ENCODE peak calls at places on chromosomes 2 and 18, in six cellular contexts. M is GM12878, H is tibial artery, I is endodermal cell, Q is uterus, F is substantia nigra. O is an unnamed sample.

GRCh38 chr18:78814321-78814720 is 165.3 kb upstream of the SALL3 start:
- DNase-seq in H (peak), F (no peak), I (no peak), M (no peak), Q (no peak), O (no peak)

GRCh38 chr2:39499336-39499735 is 62.3 kb upstream of the MAP4K3 start:
- DNase-seq in Q (no peak), F (no peak), M (no peak), I (no peak), H (no peak), O (no peak)

GRCh38 chr2:160613466-160614153 is 120.0 kb upstream of the RBMS1 start:
- DNase-seq in F (no peak), M (no peak), I (no peak), Q (no peak), H (no peak), O (peak)

GRCh38 chr2:107108556-107108955 is 222.6 kb upstream of the ST6GAL2 start:
- DNase-seq in Q (no peak), I (no peak), H (no peak), F (no peak), M (no peak), O (no peak)

GRCh38 chr2:24830786-24831185 is 37.6 kb downstream of the CENPO start:
- DNase-seq in F (no peak), M (no peak), I (no peak), Q (no peak), H (peak), O (no peak)

GRCh38 chr2:152615177-152615576 is 102.1 kb downstream of the PRPF40A start:
- DNase-seq in Q (no peak), F (no peak), H (no peak), M (no peak), I (no peak), O (no peak)

GRCh38 chr2:215811409-215812355 is 201.7 kb downstream of the MREG start:
- DNase-seq in I (no peak), M (peak), Q (no peak), H (no peak), F (no peak), O (no peak)

GRCh38 chr2:127059559-127059958 is 47.4 kb downstream of the BIN1 start:
- DNase-seq in Q (no peak), F (no peak), H (no peak), M (no peak), I (no peak), O (no peak)

GRCh38 chr2:219386532-219387280 is 1.0 kb downstream of the DNPEP start:
- DNase-seq in Q (no peak), F (no peak), M (no peak), H (no peak), I (no peak), O (no peak)

GRCh38 chr2:188628989-188629889 is 337.6 kb downstream of the GULP1 start:
- DNase-seq in I (no peak), F (no peak), Q (no peak), H (no peak), M (no peak), O (peak)

GRCh38 chr2:127015106-127015910 is 91.6 kb downstream of the BIN1 start:
- DNase-seq in F (no peak), Q (no peak), H (no peak), M (no peak), I (no peak), O (no peak)

GRCh38 chr2:39306626-39307025 is 62.9 kb upstream of the CDKL4 start:
- DNase-seq in F (no peak), Q (no peak), I (no peak), H (no peak), M (no peak), O (no peak)

GRCh38 chr2:186422226-186422625 is 63.8 kb upstream of the ZC3H15 start:
- DNase-seq in I (no peak), Q (peak), M (no peak), H (peak), F (no peak), O (peak)

GRCh38 chr2:48952614-48953013 is 197.1 kb upstream of the LHCGR start:
- DNase-seq in M (no peak), Q (no peak), F (no peak), H (no peak), I (no peak), O (no peak)

GRCh38 chr2:189164732-189165131 is 14.8 kb downstream of the COL5A2 start:
- DNase-seq in M (no peak), F (no peak), H (no peak), Q (peak), I (no peak), O (no peak)

GRCh38 chr2:68849579-68850030 is 21.6 kb downstream of the BMP10 start:
- DNase-seq in M (no peak), F (no peak), I (no peak), Q (no peak), H (no peak), O (no peak)

GRCh38 chr2:223654384-223654915 is 52.3 kb upstream of the SCG2 start:
- DNase-seq in H (no peak), I (no peak), M (no peak), Q (no peak), F (no peak), O (no peak)

GRCh38 chr2:217523246-217523645 is 479.5 kb downstream of the TNS1 start:
- DNase-seq in M (no peak), F (no peak), I (no peak), H (no peak), Q (peak), O (no peak)

GRCh38 chr2:65081232-65081685 is 25.0 kb downstream of the CEP68 start:
- DNase-seq in F (no peak), I (no peak), H (no peak), Q (no peak), M (no peak), O (no peak)

GRCh38 chr2:143284087-143284675 is 155.0 kb downstream of the ARHGAP15 start:
- DNase-seq in M (no peak), I (peak), H (no peak), F (no peak), Q (no peak), O (no peak)

GRCh38 chr2:157698430-157698829 is 69.8 kb upstream of the ACVR1C start:
- DNase-seq in H (no peak), Q (no peak), I (no peak), F (no peak), M (no peak), O (no peak)

GRCh38 chr2:239201531-239201876 is 199.3 kb downstream of the HDAC4 start:
- DNase-seq in F (no peak), Q (peak), H (peak), I (no peak), M (no peak), O (no peak)

GRCh38 chr2:29841386-29842004 is 79.9 kb downstream of the ALK start:
- DNase-seq in F (no peak), I (peak), Q (peak), M (peak), H (no peak), O (no peak)

GRCh38 chr2:223626713-223627112 is 24.6 kb upstream of the SCG2 start:
- DNase-seq in I (no peak), Q (no peak), F (no peak), H (no peak), M (no peak), O (no peak)

GRCh38 chr2:137123241-137123640 is 357.9 kb downstream of the THSD7B start:
- DNase-seq in I (no peak), F (no peak), M (no peak), Q (no peak), H (no peak), O (no peak)

GRCh38 chr2:203030991-203031390 is 16.3 kb downstream of the NBEAL1 start:
- DNase-seq in I (no peak), M (no peak), Q (no peak), H (no peak), F (no peak), O (no peak)

GRCh38 chr18:78074400-78075020 is 824.9 kb downstream of the GALR1 start:
- DNase-seq in F (no peak), I (peak), M (no peak), Q (no peak), H (no peak), O (no peak)

GRCh38 chr2:71689393-71689792 is 236.0 kb downstream of the DYSF start:
- DNase-seq in M (no peak), Q (no peak), I (no peak), H (peak), F (no peak), O (no peak)

GRCh38 chr2:126986788-126987187 is 88.1 kb downstream of the TEX51 start:
- DNase-seq in H (no peak), I (no peak), M (no peak), F (no peak), Q (no peak), O (no peak)

GRCh38 chr18:79405019-79405780 is 9.5 kb downstream of the NFATC1 start:
- DNase-seq in F (no peak), I (no peak), H (no peak), M (no peak), Q (no peak), O (no peak)

GRCh38 chr2:17300141-17300540 is 218.1 kb downstream of the RAD51AP2 start:
- DNase-seq in H (no peak), F (no peak), M (no peak), Q (no peak), I (no peak), O (peak)

GRCh38 chr2:25258814-25259743 is 82.6 kb downstream of the DNMT3A start:
- DNase-seq in H (no peak), I (no peak), M (no peak), Q (no peak), F (no peak), O (no peak)

GRCh38 chr18:79590191-79591039 is 89.2 kb upstream of the CTDP1 start:
- DNase-seq in F (no peak), I (no peak), M (no peak), Q (no peak), H (no peak), O (no peak)

GRCh38 chr2:94997981-94998920 is 27.3 kb upstream of the MAL start:
- DNase-seq in Q (no peak), F (no peak), M (no peak), I (peak), H (peak), O (no peak)

GRCh38 chr2:193542762-193543161 is 1348.0 kb upstream of the TMEFF2 start:
- DNase-seq in F (no peak), Q (no peak), H (no peak), M (no peak), I (no peak), O (no peak)

GRCh38 chr18:59042477-59042842 is 97.2 kb upstream of the SEC11C start:
- DNase-seq in M (no peak), Q (no peak), F (no peak), I (no peak), H (no peak), O (no peak)

DNA sequence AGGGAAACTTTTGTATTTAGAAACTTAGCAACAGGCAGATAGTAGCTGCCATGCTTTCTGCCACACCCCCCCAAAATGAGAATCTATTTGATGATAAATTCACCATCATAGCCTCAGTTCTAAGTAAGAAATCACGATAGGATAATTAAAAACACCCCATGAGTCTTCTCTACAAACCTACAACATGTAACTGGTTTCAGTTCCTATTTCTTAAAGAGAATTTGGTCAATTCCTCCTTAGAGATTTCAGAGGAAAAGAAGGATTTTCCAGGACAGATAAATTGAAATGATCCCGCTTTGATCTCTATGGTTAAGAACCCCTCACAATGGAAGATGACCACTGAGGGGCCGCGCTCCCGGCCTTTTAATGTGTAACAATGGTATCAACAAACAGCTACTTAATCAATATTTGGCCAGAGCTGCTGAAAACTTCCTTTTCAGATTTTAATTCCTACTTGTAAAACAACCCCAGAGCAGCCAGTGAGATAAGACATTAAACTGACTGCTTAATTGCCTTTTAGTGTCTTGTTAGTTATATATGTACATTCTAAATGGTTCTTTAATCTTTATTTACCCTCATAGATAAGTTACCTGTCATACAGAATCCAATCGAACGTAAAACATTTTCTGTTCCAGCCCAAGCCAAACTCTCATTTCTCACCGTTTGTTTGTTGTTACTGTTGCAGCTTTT is 10.1 kb downstream of the PAX3 start:
- DNase-seq in Q (no peak), I (no peak), H (no peak), M (no peak), F (no peak), O (no peak)
- H3K27ac ChIP-seq in Q (no peak), I (no peak), H (no peak), M (no peak), F (no peak), O (no peak)

DNA sequence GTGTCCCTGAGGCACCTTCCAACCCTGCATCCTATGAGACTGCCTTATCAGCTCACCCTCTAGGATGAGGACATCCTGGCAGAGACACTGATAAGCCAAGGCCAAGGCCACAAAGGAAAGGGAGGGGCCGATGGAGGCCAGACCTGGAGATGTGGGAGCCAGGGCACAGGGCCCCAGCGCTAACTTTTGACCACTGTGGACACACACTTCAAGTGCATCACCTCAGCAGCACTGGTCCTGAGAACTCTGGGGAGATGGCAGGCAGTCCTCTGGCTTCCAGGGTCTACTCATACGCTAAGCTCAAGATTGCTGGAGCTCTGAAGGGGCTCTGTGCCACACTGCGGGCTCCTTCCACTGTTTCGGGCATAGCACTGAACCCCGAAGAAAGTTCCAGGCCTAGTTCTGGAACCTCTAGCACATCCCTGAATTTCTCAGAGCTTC is 100.2 kb upstream of the ID2 start:
- DNase-seq in M (no peak), I (no peak), Q (no peak), H (no peak), F (no peak), O (no peak)
- H3K27ac ChIP-seq in M (no peak), I (no peak), Q (no peak), H (no peak), F (no peak), O (no peak)

GRCh38 chr2:74768401-74768914 is 65.5 kb upstream of the HK2 start:
- DNase-seq in I (no peak), F (no peak), M (no peak), Q (no peak), H (no peak), O (no peak)
- H3K27ac ChIP-seq in I (no peak), F (no peak), M (no peak), Q (no peak), H (peak), O (no peak)

DNA sequence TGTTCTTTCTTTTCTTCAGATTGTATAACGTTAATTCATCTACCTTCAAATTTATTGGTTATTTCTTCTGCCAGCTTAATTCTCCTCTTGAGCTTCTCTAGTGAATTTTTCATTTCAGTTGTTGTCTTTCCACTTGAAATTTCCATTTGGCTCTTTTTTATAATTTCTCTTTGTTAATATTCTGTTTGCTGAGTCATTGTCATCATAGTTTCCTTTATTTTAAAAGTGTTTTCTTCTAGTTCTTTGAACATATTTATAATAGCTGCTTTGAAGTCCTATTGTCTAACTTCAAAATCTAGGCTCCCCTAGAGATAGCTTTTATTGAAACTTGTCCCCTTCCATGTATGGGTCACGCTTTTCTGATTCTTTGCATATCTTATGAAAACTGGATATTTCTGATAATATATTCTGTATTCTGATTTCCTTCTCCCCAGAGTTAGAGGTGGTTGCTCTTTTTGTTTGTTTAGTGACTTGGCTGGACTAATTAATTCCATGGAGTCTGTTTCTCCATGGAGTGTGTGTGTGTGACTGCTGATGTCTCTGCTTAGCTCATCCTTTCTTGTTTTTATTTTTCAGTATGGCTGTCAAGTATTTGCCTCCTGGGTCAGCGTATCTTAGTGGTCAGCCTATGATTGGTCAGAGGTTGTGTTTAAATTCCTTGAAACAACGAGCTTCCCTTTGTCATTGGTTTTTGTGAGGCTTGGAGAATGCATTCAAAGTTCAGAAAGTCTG is 47.6 kb downstream of the DIS3L2 start:
- DNase-seq in F (no peak), H (no peak), I (no peak), Q (no peak), M (no peak), O (no peak)
- H3K27ac ChIP-seq in F (no peak), H (no peak), I (no peak), Q (no peak), M (no peak), O (no peak)

DNA sequence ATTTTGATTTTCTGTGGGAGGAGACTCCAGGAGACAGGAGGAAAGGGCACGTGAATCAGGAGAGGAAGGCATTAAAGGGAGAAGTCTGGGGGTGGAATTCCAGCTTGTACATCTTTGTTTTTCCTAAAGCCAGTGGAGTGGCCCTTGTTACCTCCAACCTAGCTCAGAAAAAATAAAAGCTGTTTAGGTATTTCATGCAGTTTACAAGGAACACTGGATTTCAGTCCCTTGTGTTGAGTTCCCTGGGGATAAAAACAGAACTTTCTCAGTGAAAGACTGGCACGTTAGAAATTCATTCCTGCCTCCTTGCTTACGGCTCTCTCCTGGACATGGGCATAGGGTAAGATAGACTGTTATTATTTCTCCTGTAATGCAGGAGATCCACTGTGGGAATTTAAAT is 170.2 kb downstream of the ZEB2 start:
- DNase-seq in H (no peak), M (no peak), I (no peak), F (no peak), Q (no peak), O (no peak)
- H3K27ac ChIP-seq in H (peak), M (no peak), I (peak), F (no peak), Q (no peak), O (no peak)